ENCODE peak calls at places on chromosomes 6 and 20, in six cellular contexts. Q, W, M, R, B and K are unnamed samples.

GRCh38 chr6:2980465-2980855 is 9.1 kb upstream of the SERPINB6 start:
- DNase-seq in Q (no peak), W (no peak), M (no peak), R (no peak), B (no peak), K (no peak)

GRCh38 chr20:46639587-46639986 is 11.7 kb downstream of the SLC13A3 start:
- DNase-seq in Q (no peak), W (no peak), M (no peak), R (no peak), B (no peak), K (no peak)

GRCh38 chr6:27130668-27131428 is 116.7 kb upstream of the PRSS16 start:
- DNase-seq in Q (no peak), W (no peak), M (no peak), R (no peak), B (no peak), K (no peak)

GRCh38 chr6:35489995-35490791 is 6.7 kb downstream of the TEAD3 start:
- DNase-seq in Q (no peak), W (no peak), M (no peak), R (no peak), B (no peak), K (no peak)

GRCh38 chr6:30748301-30748769 is 4.0 kb upstream of the IER3 start:
- DNase-seq in Q (no peak), W (no peak), M (no peak), R (no peak), B (no peak), K (no peak)

GRCh38 chr20:20593447-20594170 is 118.8 kb downstream of the RALGAPA2 start:
- DNase-seq in Q (no peak), W (no peak), M (no peak), R (no peak), B (no peak), K (no peak)

GRCh38 chr6:44494011-44494501 is 106.5 kb downstream of the CDC5L start:
- DNase-seq in Q (no peak), W (no peak), M (no peak), R (no peak), B (no peak), K (no peak)

GRCh38 chr6:154169193-154169847 is 130.3 kb downstream of the OPRM1 start:
- DNase-seq in Q (no peak), W (no peak), M (no peak), R (peak), B (no peak), K (no peak)

GRCh38 chr6:141443032-141443431 is 689.7 kb upstream of the GJE1 start:
- DNase-seq in Q (no peak), W (no peak), M (no peak), R (no peak), B (no peak), K (no peak)

GRCh38 chr6:79421001-79421411 is 116.2 kb downstream of the LCA5 start:
- DNase-seq in Q (no peak), W (no peak), M (no peak), R (no peak), B (no peak), K (peak)

GRCh38 chr6:132919476-132919875 is 105.1 kb downstream of the RPS12 start:
- DNase-seq in Q (no peak), W (no peak), M (no peak), R (no peak), B (no peak), K (peak)

GRCh38 chr20:57677323-57677982 is 32.4 kb downstream of the PMEPA1 start:
- DNase-seq in Q (no peak), W (no peak), M (no peak), R (no peak), B (no peak), K (no peak)

GRCh38 chr6:74369556-74369993 is 673.6 kb downstream of the CD109 start:
- DNase-seq in Q (no peak), W (no peak), M (no peak), R (no peak), B (no peak), K (peak)

GRCh38 chr20:63547484-63548480 is at the start of gene SRMS:
- DNase-seq in Q (no peak), W (no peak), M (no peak), R (no peak), B (no peak), K (no peak)

GRCh38 chr6:43798688-43799444 is 28.9 kb downstream of the VEGFA start:
- DNase-seq in Q (no peak), W (no peak), M (no peak), R (peak), B (no peak), K (no peak)

GRCh38 chr6:466564-466963 is 75.0 kb downstream of the IRF4 start:
- DNase-seq in Q (peak), W (no peak), M (no peak), R (no peak), B (no peak), K (no peak)

GRCh38 chr20:21684671-21685070 is 20.8 kb upstream of the PAX1 start:
- DNase-seq in Q (no peak), W (no peak), M (no peak), R (no peak), B (no peak), K (no peak)

GRCh38 chr6:151286192-151286591 is 46.4 kb downstream of the AKAP12 start:
- DNase-seq in Q (no peak), W (no peak), M (no peak), R (no peak), B (no peak), K (no peak)

GRCh38 chr6:154614101-154614500 is 103.6 kb upstream of the CNKSR3 start:
- DNase-seq in Q (no peak), W (no peak), M (no peak), R (no peak), B (no peak), K (no peak)

GRCh38 chr6:111461860-111462259 is 21.2 kb downstream of the REV3L start:
- DNase-seq in Q (no peak), W (no peak), M (no peak), R (no peak), B (no peak), K (no peak)

GRCh38 chr20:62210496-62210855 is 9.6 kb downstream of the HRH3 start:
- DNase-seq in Q (no peak), W (no peak), M (no peak), R (no peak), B (no peak), K (no peak)

GRCh38 chr20:33896509-33896908 is 85.4 kb downstream of the CHMP4B start:
- DNase-seq in Q (no peak), W (no peak), M (no peak), R (no peak), B (no peak), K (no peak)